ENCODE peak calls at places on chromosomes 3 and 15, in four cellular contexts. B is body of pancreas, K is Kasumi-1, H is kidney. Q is an unnamed sample.

GRCh38 chr15:68497206-68497910 is 65.4 kb upstream of the ITGA11 start:
- DNase-seq in B (no peak), K (no peak), H (no peak), Q (no peak)

GRCh38 chr15:64596701-64597468 is 136.5 kb downstream of the ZNF609 start:
- DNase-seq in B (peak), K (no peak), H (no peak), Q (no peak)

GRCh38 chr3:42498034-42498433 is 4.4 kb upstream of the VIPR1 start:
- DNase-seq in B (no peak), K (no peak), H (no peak), Q (no peak)

GRCh38 chr15:80404057-80404718 is at the start of gene ARNT2:
- DNase-seq in B (peak), K (no peak), H (peak), Q (no peak)

GRCh38 chr3:149576071-149576564 is 81.7 kb downstream of the WWTR1 start:
- DNase-seq in B (no peak), K (peak), H (no peak), Q (peak)

GRCh38 chr15:60612400-60613048 is 133.6 kb upstream of the ICE2 start:
- DNase-seq in B (no peak), K (no peak), H (no peak), Q (no peak)

GRCh38 chr15:90829942-90830440 is 38.4 kb upstream of the FURIN start:
- DNase-seq in B (no peak), K (peak), H (no peak), Q (no peak)

GRCh38 chr15:57541805-57542504 is 49.7 kb upstream of the MYZAP start:
- DNase-seq in B (peak), K (peak), H (no peak), Q (no peak)

GRCh38 chr3:63726656-63727055 is 74.2 kb downstream of the SNTN start:
- DNase-seq in B (no peak), K (no peak), H (no peak), Q (no peak)

GRCh38 chr15:22811640-22812039 is 25.2 kb downstream of the NIPA1 start:
- DNase-seq in B (peak), K (peak), H (no peak), Q (no peak)

GRCh38 chr3:18779704-18780103 is 354.6 kb upstream of the SATB1 start:
- DNase-seq in B (peak), K (no peak), H (no peak), Q (no peak)

GRCh38 chr3:57942366-57942765 is 65.9 kb upstream of the FLNB start:
- DNase-seq in B (no peak), K (no peak), H (no peak), Q (no peak)

GRCh38 chr15:77538011-77538410 is 94.7 kb downstream of the LINGO1 start:
- DNase-seq in B (no peak), K (no peak), H (no peak), Q (no peak)

Q was measured in keratinocyte.